ENCODE peak calls at places on chromosome 1, in six cellular contexts. E is NCI-H1105 treated with DMSO at 0.1 percent for 48 hours; G is T-helper 2 cell; T is NCI-H69; M is T47D; I is CD8-positive, alpha-beta memory T cell. P is an unnamed sample.
A peak's percentile ranks its signal among the peaks of the same experiment; 100 is the strongest.

GRCh38 chr1:61081135-61081636 is 1.2 kb upstream of the NFIA start:
- DNase-seq in M (no peak), G (no peak), I (no peak), E (peak; percentile 81), T (peak; percentile 58), P (peak; percentile 65)

GRCh38 chr1:44571712-44572571 is 102.3 kb downstream of the TMEM53 start:
- DNase-seq in G (no peak), M (peak; percentile 23), E (peak; percentile 11), T (peak; percentile 58), I (no peak), P (no peak)

GRCh38 chr1:40014812-40015594 is 25.5 kb upstream of the CAP1 start:
- DNase-seq in T (no peak), I (no peak), G (no peak), M (no peak), E (no peak), P (no peak)

GRCh38 chr1:99570486-99571089 is 75.3 kb upstream of the PALMD start:
- DNase-seq in M (no peak), G (no peak), T (no peak), I (no peak), E (no peak), P (no peak)

GRCh38 chr1:30860320-30860652 is 48.3 kb downstream of the SDC3 start:
- DNase-seq in E (no peak), T (no peak), M (no peak), G (no peak), I (no peak), P (no peak)

GRCh38 chr1:165290143-165290542 is 66.4 kb downstream of the LMX1A start:
- DNase-seq in T (peak; percentile 74), I (no peak), G (no peak), M (peak; percentile 26), E (no peak), P (no peak)

GRCh38 chr1:200438911-200439310 is 29.1 kb upstream of the ZNF281 start:
- DNase-seq in T (no peak), M (no peak), E (no peak), G (no peak), I (no peak), P (no peak)

GRCh38 chr1:23251812-23252211 is 34.5 kb upstream of the HTR1D start:
- DNase-seq in I (no peak), E (no peak), M (no peak), G (no peak), T (no peak), P (no peak)

GRCh38 chr1:110213143-110213540 is 3.0 kb downstream of the KCNC4 start:
- DNase-seq in I (no peak), M (no peak), G (no peak), E (no peak), T (peak; percentile 16), P (no peak)

GRCh38 chr1:101108123-101108522 is 82.5 kb upstream of the DPH5 start:
- DNase-seq in T (no peak), G (no peak), M (no peak), E (no peak), I (no peak), P (no peak)

GRCh38 chr1:234592240-234592639 is 17.7 kb downstream of the IRF2BP2 start:
- DNase-seq in I (no peak), E (no peak), G (no peak), T (peak; percentile 41), M (no peak), P (no peak)

GRCh38 chr1:3914331-3914851 is 14.3 kb upstream of the C1orf174 start:
- DNase-seq in G (no peak), I (peak; percentile 34), T (no peak), M (no peak), E (no peak), P (no peak)

GRCh38 chr1:51948491-51948915 is 42.0 kb downstream of the RAB3B start:
- DNase-seq in M (no peak), T (peak; percentile 79), E (peak; percentile 83), G (no peak), I (no peak), P (no peak)

GRCh38 chr1:158999301-159000069 is 10.2 kb upstream of the IFI16 start:
- DNase-seq in I (no peak), G (no peak), M (no peak), T (no peak), E (peak; percentile 91), P (no peak)

GRCh38 chr1:52751589-52752306 is 25.5 kb downstream of the ZYG11B start:
- DNase-seq in M (no peak), T (no peak), G (no peak), E (peak; percentile 51), I (no peak), P (no peak)

GRCh38 chr1:18535391-18536210 is 54.9 kb downstream of the KLHDC7A start:
- DNase-seq in M (no peak), T (peak; percentile 97), I (no peak), E (peak; percentile 57), G (no peak), P (peak; percentile 67)

GRCh38 chr1:86184401-86184800 is 27.8 kb upstream of the COL24A1 start:
- DNase-seq in G (no peak), M (no peak), T (no peak), I (no peak), E (no peak), P (no peak)

GRCh38 chr1:181397841-181398240 is 85.5 kb upstream of the CACNA1E start:
- DNase-seq in M (no peak), E (no peak), T (peak; percentile 70), G (no peak), I (no peak), P (no peak)

GRCh38 chr1:47871799-47872353 is 125.3 kb downstream of the TRABD2B start:
- DNase-seq in G (no peak), I (no peak), E (no peak), T (peak; percentile 63), M (no peak), P (no peak)

GRCh38 chr1:160997323-160998038 is 23.5 kb downstream of the F11R start:
- DNase-seq in I (peak; percentile 67), G (no peak), E (no peak), T (peak; percentile 44), M (peak; percentile 62), P (no peak)

GRCh38 chr1:41810446-41810845 is 108.3 kb downstream of the HIVEP3 start:
- DNase-seq in I (peak; percentile 65), M (no peak), E (no peak), T (no peak), G (no peak), P (no peak)

GRCh38 chr1:113255728-113256347 is 134.5 kb upstream of the MAGI3 start:
- DNase-seq in M (no peak), G (no peak), E (no peak), T (peak; percentile 30), I (no peak), P (no peak)

GRCh38 chr1:65310078-65310587 is 790 bp downstream of the DNAJC6 start:
- DNase-seq in E (peak; percentile 87), G (no peak), T (peak; percentile 88), I (no peak), M (no peak), P (peak; percentile 61)

GRCh38 chr1:57192256-57192655 is 226.4 kb upstream of the C8B start:
- DNase-seq in T (no peak), I (no peak), E (no peak), M (no peak), G (no peak), P (no peak)

GRCh38 chr1:182235952-182236650 is 155.5 kb downstream of the GLUL start:
- DNase-seq in E (peak; percentile 65), G (no peak), T (peak; percentile 93), M (no peak), I (no peak), P (peak; percentile 86)

GRCh38 chr1:15214507-15214906 is 32.5 kb upstream of the FHAD1 start:
- DNase-seq in T (no peak), E (no peak), I (no peak), G (no peak), M (no peak), P (no peak)

GRCh38 chr1:42910985-42911384 is 47.7 kb downstream of the SLC2A1 start:
- DNase-seq in E (no peak), M (no peak), G (no peak), I (no peak), T (no peak), P (no peak)

GRCh38 chr1:228226956-228227791 is 19.3 kb downstream of the OBSCN start:
- DNase-seq in I (no peak), G (no peak), M (no peak), E (no peak), T (peak; percentile 12), P (no peak)

GRCh38 chr1:31768939-31769704 is 5.0 kb upstream of the ADGRB2 start:
- DNase-seq in T (peak; percentile 62), M (no peak), G (no peak), E (no peak), I (no peak), P (no peak)

GRCh38 chr1:55741516-55741915 is 526.4 kb upstream of the USP24 start:
- DNase-seq in I (no peak), T (no peak), E (no peak), G (no peak), M (no peak), P (no peak)

GRCh38 chr1:52296345-52296744 is 69.7 kb downstream of the CC2D1B start:
- DNase-seq in I (no peak), T (peak; percentile 54), M (peak; percentile 20), G (no peak), E (peak; percentile 65), P (peak; percentile 29)

GRCh38 chr1:58346076-58346435 is 200.5 kb downstream of the OMA1 start:
- DNase-seq in T (no peak), I (no peak), G (no peak), E (no peak), M (no peak), P (no peak)

GRCh38 chr1:29736582-29737188 is 500.4 kb downstream of the PTPRU start:
- DNase-seq in I (no peak), T (no peak), G (no peak), M (peak; percentile 41), E (no peak), P (no peak)

GRCh38 chr1:179251675-179252074 is 22.2 kb upstream of the ABL2 start:
- DNase-seq in M (peak; percentile 68), I (no peak), E (peak; percentile 6), T (peak; percentile 66), G (no peak), P (no peak)

GRCh38 chr1:216722841-216723240 is 388 bp downstream of the ESRRG start:
- DNase-seq in M (no peak), E (peak; percentile 63), T (peak; percentile 92), G (no peak), I (no peak), P (peak; percentile 33)

GRCh38 chr1:187476671-187477070 is 647.9 kb downstream of the PLA2G4A start:
- DNase-seq in G (no peak), M (no peak), T (peak; percentile 29), E (no peak), I (no peak), P (no peak)